ENCODE peak calls at places on chromosomes 12 and 14, in nine cellular contexts. J, P, Z, U, N, Y, W, X and T are unnamed samples.
A peak's percentile ranks its signal among the peaks of the same experiment; 100 is the strongest.

GRCh38 chr12:88509851-88510250 is 70.4 kb downstream of the KITLG start:
- DNase-seq in J (no peak), P (no peak), Z (no peak), U (no peak), N (no peak), Y (no peak), W (no peak), X (no peak), T (no peak)

GRCh38 chr12:27535318-27535717 is 11.3 kb downstream of the PPFIBP1 start:
- DNase-seq in J (no peak), P (no peak), Z (no peak), U (no peak), N (no peak), Y (no peak), W (no peak), X (no peak), T (no peak)

GRCh38 chr12:53098354-53098981 is 1.0 kb downstream of the IGFBP6 start:
- DNase-seq in J (peak; percentile 40), P (no peak), Z (peak; percentile 73), U (peak; percentile 22), N (no peak), Y (no peak), W (peak; percentile 77), X (no peak), T (no peak)

GRCh38 chr12:69966409-69966808 is 141.4 kb downstream of the MYRFL start:
- DNase-seq in J (no peak), P (peak; percentile 16), Z (peak; percentile 22), U (peak; percentile 27), N (peak; percentile 29), Y (no peak), W (peak; percentile 66), X (no peak), T (no peak)

GRCh38 chr14:33432407-33433023 is 493.8 kb downstream of the NPAS3 start:
- DNase-seq in J (no peak), P (peak; percentile 30), Z (no peak), U (peak; percentile 32), N (no peak), Y (no peak), W (peak; percentile 66), X (no peak), T (peak; percentile 32)

GRCh38 chr12:120725151-120725658 is 421 bp upstream of the ACADS start:
- DNase-seq in J (no peak), P (no peak), Z (no peak), U (no peak), N (no peak), Y (no peak), W (no peak), X (no peak), T (no peak)

GRCh38 chr14:20415723-20416622 is 2.7 kb upstream of the TEP1 start:
- DNase-seq in J (peak; percentile 39), P (peak; percentile 58), Z (no peak), U (peak; percentile 59), N (no peak), Y (peak; percentile 41), W (peak; percentile 48), X (no peak), T (no peak)

GRCh38 chr14:90140956-90141316 is 79.1 kb downstream of the KCNK13 start:
- DNase-seq in J (no peak), P (no peak), Z (no peak), U (no peak), N (no peak), Y (no peak), W (peak; percentile 88), X (no peak), T (no peak)

GRCh38 chr12:1463073-1463905 is 131.1 kb downstream of the FBXL14 start:
- DNase-seq in J (no peak), P (no peak), Z (no peak), U (no peak), N (no peak), Y (no peak), W (no peak), X (no peak), T (no peak)

GRCh38 chr12:1603621-1604020 is 9.2 kb upstream of the FBXL14 start:
- DNase-seq in J (no peak), P (no peak), Z (no peak), U (no peak), N (no peak), Y (no peak), W (no peak), X (no peak), T (no peak)

GRCh38 chr12:87441511-87441910 is 587.7 kb downstream of the C12orf50 start:
- DNase-seq in J (no peak), P (no peak), Z (no peak), U (no peak), N (no peak), Y (no peak), W (no peak), X (no peak), T (no peak)

GRCh38 chr14:60183724-60184596 is 18.8 kb upstream of the DHRS7 start:
- DNase-seq in J (peak; percentile 34), P (peak; percentile 84), Z (no peak), U (no peak), N (no peak), Y (no peak), W (peak; percentile 54), X (no peak), T (no peak)

DNA sequence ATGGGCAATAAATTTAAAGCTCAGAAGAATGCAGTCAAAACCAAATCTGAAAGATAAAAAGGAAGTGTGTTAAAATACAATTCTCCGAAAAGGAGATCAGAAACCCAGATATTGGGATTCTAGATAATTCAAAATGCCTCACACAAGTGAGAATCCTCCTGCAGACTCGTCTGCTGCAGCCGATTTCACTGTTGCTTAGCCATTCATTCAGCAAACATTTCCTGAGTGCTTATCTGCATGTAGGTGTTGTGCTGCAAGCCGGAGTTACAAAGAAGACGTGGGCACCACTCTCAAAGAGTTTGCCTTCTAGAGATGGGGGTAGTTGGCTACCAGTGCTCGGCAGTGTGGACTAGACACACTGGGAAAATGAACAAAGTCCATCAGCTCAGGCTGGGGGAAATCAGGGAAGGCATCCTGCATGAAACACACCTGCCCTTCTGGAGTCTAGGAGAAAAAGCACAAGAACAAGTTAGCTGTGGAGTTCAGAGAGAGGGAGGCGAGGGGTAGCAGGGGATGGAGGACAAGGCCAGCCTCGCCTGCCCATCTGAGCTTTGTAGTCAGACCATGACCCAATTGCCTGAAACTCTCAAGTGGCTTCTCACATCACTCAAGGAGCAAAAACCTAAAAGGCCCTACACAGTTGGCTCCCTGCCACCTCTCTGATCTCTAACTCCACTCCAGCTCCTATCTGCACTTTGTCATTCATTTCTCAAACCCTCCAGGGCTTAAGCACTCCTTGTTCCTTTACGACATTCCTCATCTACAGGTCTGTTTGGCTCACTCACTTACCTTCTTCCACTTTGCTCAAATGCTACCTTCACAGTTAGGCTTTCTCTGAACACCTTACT is 310.0 kb upstream of the DDHD1 start:
- DNase-seq in J (no peak), P (peak; percentile 25), Z (no peak), U (no peak), N (no peak), Y (no peak), W (no peak), X (no peak), T (peak; percentile 86)
- H3K27ac ChIP-seq in J (no peak overlapping the region), P (peak overlapping the region; percentile 4), Z (no peak overlapping the region), U (no peak overlapping the region), N (no peak overlapping the region), Y (no peak overlapping the region), W (no peak overlapping the region), X (no peak overlapping the region), T (no peak overlapping the region)

DNA sequence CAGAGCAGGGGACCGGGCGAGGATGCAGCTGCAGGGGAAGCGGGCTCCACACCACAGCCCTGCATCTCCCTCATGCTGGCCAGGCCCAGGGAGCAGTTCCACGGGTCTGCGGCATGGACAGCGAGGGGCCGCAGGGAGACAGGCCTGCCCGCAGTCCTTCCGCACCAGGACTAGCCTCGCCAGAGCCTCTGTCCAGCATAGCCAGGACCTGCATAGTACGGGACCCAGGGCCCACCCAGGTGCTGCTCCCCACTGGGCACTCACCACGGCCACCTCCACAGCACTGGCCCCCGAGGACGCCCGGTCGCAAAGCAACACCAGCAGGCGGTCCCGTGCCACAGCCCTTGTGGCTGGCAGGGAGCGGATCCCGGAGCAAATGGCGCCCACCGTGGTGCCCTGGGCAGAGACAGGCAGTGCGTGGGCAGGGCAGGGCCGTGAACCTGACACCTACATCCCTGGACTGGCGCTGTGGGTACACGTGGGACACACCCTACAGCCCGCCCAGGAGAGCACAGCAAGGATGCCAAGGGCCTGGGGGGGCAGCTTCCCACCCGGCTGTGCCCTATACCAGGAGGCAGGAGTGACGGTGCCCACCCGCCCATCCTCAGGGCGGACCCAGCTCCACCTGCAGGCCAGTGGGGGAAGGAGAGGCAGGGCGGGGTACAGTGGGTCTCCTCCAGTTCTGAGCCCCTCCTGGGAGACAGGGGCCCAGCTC is 23.8 kb downstream of the JAG2 start:
- DNase-seq in J (no peak), P (no peak), Z (no peak), U (peak; percentile 4), N (no peak), Y (no peak), W (no peak), X (peak; percentile 68), T (no peak)
- TF ChIP-seq CTCF in J (no peak), P (no peak), Z (no peak), U (no peak), N (no peak), Y (peak; percentile 7), W (peak; percentile 17), X (no peak), T (no peak)

GRCh38 chr12:128820723-128821432 is 2.9 kb downstream of the SLC15A4 start:
- DNase-seq in J (no peak), P (no peak), Z (no peak), U (peak; percentile 69), N (peak; percentile 30), Y (peak; percentile 88), W (no peak), X (peak; percentile 90), T (no peak)
- H3K27ac ChIP-seq in J (no peak overlapping the region), P (no peak overlapping the region), Z (no peak overlapping the region), U (peak overlapping the region; percentile 32), N (peak overlapping the region; percentile 61), Y (peak overlapping the region; percentile 45), W (no peak overlapping the region), X (peak overlapping the region; percentile 23), T (peak overlapping the region; percentile 43)

DNA sequence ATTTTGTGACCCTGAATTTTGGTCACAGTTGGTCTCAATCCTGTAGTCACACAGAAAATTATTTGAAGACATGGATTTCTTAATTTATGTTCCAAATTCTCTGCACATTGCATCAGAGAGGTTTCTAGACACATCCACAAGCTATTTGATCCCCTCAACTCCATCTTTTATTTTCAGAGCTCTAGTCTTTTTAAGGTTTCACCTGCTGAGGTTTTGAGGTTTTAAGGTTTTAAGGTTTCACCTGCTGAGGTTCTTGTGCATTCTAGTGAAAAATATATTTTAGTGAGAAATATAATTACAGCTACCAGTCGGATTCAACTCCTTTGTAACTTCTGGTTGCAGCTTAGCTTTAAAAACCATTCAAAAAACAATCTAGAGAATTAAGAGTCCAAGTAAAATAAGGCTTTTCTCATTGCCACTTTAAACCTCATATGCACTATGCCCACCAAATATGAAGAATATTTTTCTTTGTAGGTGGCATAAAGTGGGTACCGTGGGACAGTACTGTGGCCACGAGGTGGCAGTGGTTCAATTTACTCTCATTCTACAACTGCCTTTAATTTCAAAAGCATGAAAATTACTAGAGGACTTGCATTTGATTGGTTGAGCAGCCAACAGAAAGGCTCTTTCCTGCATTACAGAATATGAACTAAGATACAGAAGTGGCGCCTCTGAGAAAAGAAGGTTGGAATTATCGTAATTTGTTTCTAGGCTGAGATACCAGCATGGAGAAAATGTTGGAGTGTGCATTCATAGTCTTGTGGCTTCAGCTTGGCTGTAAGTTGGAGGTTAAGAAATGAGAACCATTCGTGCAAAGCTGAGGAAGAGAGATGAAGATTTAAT is 366.5 kb upstream of the OR4E1 start:
- DNase-seq in J (peak; percentile 32), P (peak; percentile 20), Z (no peak), U (no peak), N (no peak), Y (no peak), W (no peak), X (no peak), T (no peak)
- TF ChIP-seq CTCF in J (peak; percentile 72), P (peak; percentile 56), Z (peak; percentile 27), U (peak; percentile 45), N (peak; percentile 36), Y (peak; percentile 29), W (peak; percentile 64), X (peak; percentile 56), T (peak; percentile 22)